ENCODE peak calls at places on chromosomes 7 and 10, in five cellular contexts. N, H, C, R and Y are unnamed samples.
A peak's percentile ranks its signal among the peaks of the same experiment; 100 is the strongest.

GRCh38 chr7:156475666-156476065 is 164.9 kb upstream of the RNF32 start:
- DNase-seq in N (no peak), H (no peak), C (peak; percentile 32), R (no peak), Y (no peak)

GRCh38 chr7:7122701-7123281 is 59.6 kb upstream of the C1GALT1 start:
- DNase-seq in N (no peak), H (no peak), C (no peak), R (no peak), Y (no peak)

GRCh38 chr7:152152267-152152666 is 126.8 kb downstream of the GALNT11 start:
- DNase-seq in N (no peak), H (no peak), C (no peak), R (no peak), Y (no peak)

GRCh38 chr7:150428671-150429451 is 21.6 kb upstream of the GIMAP8 start:
- DNase-seq in N (peak; percentile 18), H (peak; percentile 18), C (peak; percentile 13), R (no peak), Y (peak; percentile 76)

GRCh38 chr10:132105302-132105995 is 39.7 kb downstream of the JAKMIP3 start:
- DNase-seq in N (no peak), H (peak; percentile 10), C (no peak), R (peak; percentile 21), Y (no peak)

GRCh38 chr10:132512693-132513345 is 24.8 kb upstream of the INPP5A start:
- DNase-seq in N (peak; percentile 2), H (no peak), C (no peak), R (peak; percentile 27), Y (no peak)

GRCh38 chr7:121212031-121212430 is 116.8 kb upstream of the WNT16 start:
- DNase-seq in N (no peak), H (no peak), C (no peak), R (no peak), Y (no peak)

GRCh38 chr7:71323726-71324125 is 191.8 kb downstream of the GALNT17 start:
- DNase-seq in N (no peak), H (no peak), C (no peak), R (no peak), Y (no peak)

GRCh38 chr7:155324012-155324917 is 26.6 kb downstream of the INSIG1 start:
- DNase-seq in N (no peak), H (no peak), C (peak; percentile 90), R (no peak), Y (no peak)

GRCh38 chr10:98956576-98957260 is 278.9 kb downstream of the HPSE2 start:
- DNase-seq in N (no peak), H (no peak), C (no peak), R (no peak), Y (no peak)

GRCh38 chr7:135537905-135538304 is 19.8 kb upstream of the NUP205 start:
- DNase-seq in N (no peak), H (no peak), C (no peak), R (no peak), Y (no peak)

GRCh38 chr7:105924950-105925349 is 38.1 kb upstream of the CDHR3 start:
- DNase-seq in N (no peak), H (no peak), C (no peak), R (no peak), Y (no peak)

GRCh38 chr10:58019863-58020537 is 247.7 kb downstream of the IPMK start:
- DNase-seq in N (no peak), H (no peak), C (no peak), R (no peak), Y (no peak)

GRCh38 chr10:73044378-73045285 is 52.0 kb downstream of the P4HA1 start:
- DNase-seq in N (no peak), H (no peak), C (no peak), R (no peak), Y (no peak)

GRCh38 chr10:94123253-94123995 is 129.7 kb downstream of the PLCE1 start:
- DNase-seq in N (no peak), H (no peak), C (no peak), R (no peak), Y (no peak)

GRCh38 chr10:88989824-88990527 is 622 bp upstream of the FAS start:
- DNase-seq in N (no peak), H (no peak), C (no peak), R (no peak), Y (no peak)

GRCh38 chr7:38224392-38224791 is 46.3 kb downstream of the STARD3NL start:
- DNase-seq in N (no peak), H (no peak), C (no peak), R (no peak), Y (no peak)

GRCh38 chr7:13151982-13152381 is 464.5 kb downstream of the ARL4A start:
- DNase-seq in N (no peak), H (no peak), C (no peak), R (no peak), Y (no peak)

GRCh38 chr7:2218444-2218785 is 14.3 kb downstream of the MAD1L1 start:
- DNase-seq in N (no peak), H (no peak), C (no peak), R (no peak), Y (no peak)

GRCh38 chr10:34001087-34001580 is 666.7 kb upstream of the NRP1 start:
- DNase-seq in N (no peak), H (no peak), C (peak; percentile 11), R (no peak), Y (no peak)

GRCh38 chr10:118841881-118842605 is 87.3 kb upstream of the CACUL1 start:
- DNase-seq in N (no peak), H (no peak), C (no peak), R (no peak), Y (no peak)

GRCh38 chr10:131311661-131312260 is at the start of gene TCERG1L:
- DNase-seq in N (no peak), H (no peak), C (no peak), R (no peak), Y (no peak)

GRCh38 chr10:34298371-34298818 is 516.7 kb downstream of the PARD3 start:
- DNase-seq in N (no peak), H (no peak), C (no peak), R (no peak), Y (no peak)

GRCh38 chr7:104264281-104264680 is 56.5 kb upstream of the ORC5 start:
- DNase-seq in N (no peak), H (no peak), C (no peak), R (no peak), Y (no peak)

GRCh38 chr10:98403812-98404504 is 11.0 kb downstream of the PYROXD2 start:
- DNase-seq in N (no peak), H (no peak), C (no peak), R (no peak), Y (no peak)

GRCh38 chr7:44978511-44979366 is at the start of gene MYO1G:
- DNase-seq in N (no peak), H (peak; percentile 54), C (no peak), R (no peak), Y (no peak)

GRCh38 chr7:75966209-75966961 is 28.0 kb downstream of the TMEM120A start:
- DNase-seq in N (no peak), H (peak; percentile 66), C (no peak), R (no peak), Y (no peak)
- TF ChIP-seq POLR2A in N (no peak), H (no peak), C (no peak), R (no peak), Y (no peak)

DNA sequence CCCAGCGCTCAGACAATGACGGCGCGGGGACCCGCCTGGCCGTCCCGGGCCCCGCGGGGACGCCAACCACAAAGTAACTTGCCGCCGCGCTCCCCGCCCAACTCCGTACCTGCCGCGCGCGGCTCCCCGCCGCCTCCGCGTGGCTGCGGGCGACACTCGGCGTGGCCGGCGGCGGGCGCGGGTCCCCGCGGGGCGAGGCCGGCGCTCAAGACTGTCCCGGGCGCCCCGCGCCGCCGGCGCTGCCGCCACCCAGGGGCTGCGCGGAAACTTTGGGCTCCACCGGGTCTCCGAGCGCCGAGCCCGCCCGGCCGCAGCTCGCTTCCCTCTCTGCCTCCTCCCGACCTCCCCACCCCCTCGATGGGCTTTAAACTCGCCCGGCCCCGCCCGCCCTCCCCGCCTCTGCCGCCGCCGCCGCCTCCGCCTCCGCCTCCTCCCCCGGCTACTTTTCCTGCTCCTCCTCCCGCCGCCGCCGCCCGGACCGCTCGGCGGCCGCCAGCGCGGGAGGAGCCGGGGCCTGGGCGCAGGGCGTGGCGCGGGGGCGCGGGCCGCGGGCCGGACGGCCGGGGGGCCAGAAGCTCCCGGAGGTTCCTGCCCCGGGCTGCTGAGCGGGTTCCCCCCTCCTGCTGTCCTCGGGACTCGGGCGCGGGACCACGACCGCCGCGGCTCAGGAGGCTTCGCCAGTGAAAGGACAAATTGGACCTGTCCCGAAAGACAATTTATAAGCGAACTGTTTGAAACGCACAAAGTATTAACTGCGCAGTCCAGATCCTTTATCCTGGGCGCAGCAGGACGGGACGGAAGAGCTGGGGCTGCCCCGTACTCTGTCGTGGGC is 10.6 kb upstream of the GRB10 start:
- DNase-seq in N (peak; percentile 83), H (peak; percentile 85), C (peak; percentile 90), R (peak; percentile 86), Y (peak; percentile 71)
- TF ChIP-seq POLR2A in N (peak; percentile 59), H (peak; percentile 20), C (no peak), R (peak; percentile 40), Y (no peak)

DNA sequence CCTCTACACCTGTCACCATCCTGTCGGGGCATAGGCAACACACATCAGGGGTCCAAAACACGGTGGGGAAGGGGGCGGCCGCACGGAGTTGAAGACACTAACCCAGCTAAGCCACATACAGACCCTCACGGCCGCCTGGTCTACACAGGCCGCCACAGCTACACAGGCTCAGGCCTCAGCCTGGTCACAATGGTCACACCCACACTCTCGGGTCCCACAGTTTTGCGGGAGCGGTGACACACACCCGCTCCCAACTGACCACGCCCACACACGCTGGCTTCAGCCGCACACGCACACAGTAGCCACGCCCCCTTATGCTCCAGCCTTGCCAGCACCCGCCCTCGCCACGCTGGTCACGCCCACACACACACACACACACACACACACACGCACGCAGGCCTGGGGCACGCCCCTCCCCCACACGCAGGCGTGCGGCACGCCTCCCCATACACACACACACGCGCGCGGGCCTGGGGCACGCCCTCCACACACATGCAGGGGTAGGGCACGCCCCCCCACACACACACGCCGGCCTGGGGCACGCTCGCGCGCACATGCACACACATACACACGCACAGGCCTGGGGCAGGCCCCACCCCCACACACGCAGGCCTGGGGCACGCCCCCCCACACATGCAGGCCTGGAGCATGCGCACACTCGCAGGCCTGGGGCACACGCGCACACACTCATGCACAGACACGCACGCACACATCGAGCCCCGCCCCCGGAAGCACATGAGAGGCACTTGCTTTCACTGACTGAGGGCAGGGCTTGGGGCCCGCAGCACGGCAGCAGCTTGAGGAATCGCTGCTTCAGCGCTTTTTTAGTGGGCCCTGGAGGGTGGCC is 12.3 kb upstream of the OGA start:
- DNase-seq in N (peak; percentile 88), H (peak; percentile 85), C (peak; percentile 92), R (peak; percentile 93), Y (peak; percentile 89)
- TF ChIP-seq POLR2A in N (peak; percentile 34), H (no peak), C (no peak), R (no peak), Y (no peak)

DNA sequence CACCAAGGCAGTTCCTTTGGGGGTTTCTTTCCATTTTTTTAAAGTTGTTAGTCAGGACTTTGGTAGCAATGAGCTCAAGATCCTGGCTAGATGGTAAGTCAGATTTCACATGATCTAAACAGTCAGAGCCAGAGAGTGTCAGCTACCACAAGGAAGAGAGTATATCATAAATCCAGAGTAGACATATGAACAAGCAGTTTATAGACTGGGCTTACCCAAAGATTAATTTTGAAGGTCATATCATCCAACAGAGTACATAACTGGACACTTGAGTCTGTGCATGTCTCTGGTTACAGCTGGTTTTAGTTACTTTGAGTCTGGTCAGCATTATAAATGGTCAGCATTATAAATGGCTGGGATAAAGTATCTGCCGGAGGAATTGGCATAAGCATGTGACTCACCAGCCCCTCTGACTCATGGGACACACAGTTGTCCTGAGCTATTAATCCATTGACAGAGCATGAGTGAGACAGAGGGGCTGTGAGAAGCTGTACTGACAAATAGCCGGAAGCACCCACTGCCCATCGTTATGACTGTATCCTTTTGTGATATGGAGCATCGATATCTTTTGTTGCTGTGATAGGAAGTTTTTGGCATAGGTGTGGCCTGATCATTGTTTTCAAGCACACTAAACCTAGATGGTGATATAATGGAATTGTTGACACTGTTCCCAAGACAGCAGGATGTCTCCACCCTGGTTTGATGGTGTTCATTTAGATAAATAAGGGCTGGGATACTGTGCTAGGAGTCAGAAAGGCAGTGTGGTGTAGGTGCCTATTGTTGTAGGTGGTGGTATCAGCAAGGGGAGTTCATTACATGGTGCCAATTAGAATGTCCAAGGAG is 19.2 kb downstream of the PPP1R3C start:
- DNase-seq in N (no peak), H (no peak), C (peak; percentile 39), R (no peak), Y (no peak)
- TF ChIP-seq POLR2A in N (no peak), H (no peak), C (no peak), R (no peak), Y (no peak)